ENCODE peak calls at places on chromosomes 5 and 9, in four cellular contexts. T, M, Q and J are unnamed samples.

GRCh38 chr9:1042466-1042865 is 7.7 kb upstream of the DMRT2 start:
- DNase-seq in M (no peak), Q (no peak), T (no peak), J (no peak)

GRCh38 chr5:96614110-96614691 is 48.0 kb upstream of the CAST start:
- DNase-seq in T (peak; percentile 96), M (peak; percentile 58), Q (peak; percentile 79), J (no peak)

GRCh38 chr9:35756275-35756742 is 2.2 kb upstream of the MSMP start:
- DNase-seq in Q (peak; percentile 58), T (no peak), M (peak; percentile 65), J (peak; percentile 64)

GRCh38 chr9:124532897-124533296 is 25.7 kb upstream of the NR5A1 start:
- DNase-seq in T (no peak), M (no peak), Q (no peak), J (no peak)

GRCh38 chr9:138022121-138022741 is 144.6 kb downstream of the CACNA1B start:
- DNase-seq in T (no peak), Q (peak; percentile 40), M (no peak), J (no peak)

GRCh38 chr5:81779935-81780266 is 29.0 kb upstream of the SSBP2 start:
- DNase-seq in T (no peak), Q (no peak), M (no peak), J (no peak)

GRCh38 chr9:9949368-9949767 is 663.4 kb downstream of the PTPRD start:
- DNase-seq in T (no peak), Q (no peak), M (no peak), J (no peak)

GRCh38 chr5:157546456-157547100 is 29.0 kb downstream of the ADAM19 start:
- DNase-seq in Q (no peak), T (peak; percentile 65), M (peak; percentile 73), J (no peak)

GRCh38 chr9:125260564-125260963 is 1.1 kb upstream of the GAPVD1 start:
- DNase-seq in T (peak; percentile 54), Q (no peak), M (no peak), J (no peak)

GRCh38 chr5:150960791-150961396 is 56.1 kb upstream of the ZNF300 start:
- DNase-seq in M (no peak), Q (peak; percentile 19), T (no peak), J (no peak)

GRCh38 chr9:109751253-109751652 is 28.7 kb upstream of the PALM2AKAP2 start:
- DNase-seq in Q (no peak), M (no peak), T (peak; percentile 82), J (no peak)

GRCh38 chr5:174996941-174997340 is 272.6 kb downstream of the MSX2 start:
- DNase-seq in M (no peak), T (no peak), Q (no peak), J (no peak)

GRCh38 chr9:35681341-35682002 is 7.7 kb downstream of the CA9 start:
- DNase-seq in Q (no peak), T (peak; percentile 51), M (no peak), J (no peak)

GRCh38 chr5:74179183-74179582 is 461.3 kb downstream of the ENC1 start:
- DNase-seq in Q (no peak), T (peak; percentile 97), M (no peak), J (no peak)

GRCh38 chr9:68540712-68541535 is at the start of gene TMEM252:
- DNase-seq in T (no peak), M (no peak), Q (no peak), J (no peak)

DNA sequence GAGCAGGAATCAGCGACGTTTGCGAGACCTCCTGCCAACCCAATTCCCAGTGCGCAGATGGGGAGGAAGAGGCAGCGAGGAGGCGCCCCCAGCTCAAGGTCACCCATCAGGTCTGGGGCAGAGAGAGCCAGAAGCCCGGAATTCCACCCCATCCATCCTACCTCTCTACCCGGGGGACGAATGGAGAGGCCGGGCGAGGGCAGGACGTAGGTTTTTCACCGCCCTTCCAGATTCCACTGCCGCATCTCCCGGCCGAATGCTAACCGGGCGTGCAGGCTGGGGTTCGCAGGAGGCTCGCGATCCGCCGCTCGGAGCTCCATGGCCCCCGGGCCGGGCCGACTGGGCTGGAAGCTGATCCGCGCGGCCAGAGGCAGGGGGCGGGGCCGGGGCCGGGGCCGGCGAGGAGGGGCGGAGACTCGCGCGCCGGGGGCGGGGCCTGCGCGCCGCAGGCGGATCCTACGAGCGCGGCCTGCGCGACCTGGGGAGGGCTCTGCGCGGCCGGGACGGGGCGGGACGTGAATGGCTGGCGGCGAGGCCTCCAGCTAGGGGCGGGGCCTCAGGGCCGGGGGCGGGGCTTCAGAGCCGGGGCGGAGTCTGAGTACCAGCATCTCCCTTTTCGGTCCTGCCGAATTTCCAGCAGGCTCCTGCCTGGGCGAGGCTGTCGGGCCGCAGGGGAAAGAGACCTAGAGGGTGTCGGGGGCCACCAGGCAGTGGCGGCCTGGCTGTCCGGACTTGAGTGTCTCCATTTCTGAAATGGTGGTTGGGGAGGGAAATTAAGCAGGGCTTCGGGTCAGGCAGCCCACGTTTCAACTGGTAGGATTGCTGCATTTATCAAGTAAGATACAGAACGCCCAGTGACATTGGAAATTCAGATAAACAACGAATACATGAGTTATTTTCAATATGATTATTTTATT is at the start of gene ST6GALNAC4:
- DNase-seq in T (peak; percentile 88), M (peak; percentile 95), Q (no peak), J (peak; percentile 97)
- TF ChIP-seq POLR2A in T (peak; percentile 41), M (no peak), Q (peak; percentile 22), J (peak; percentile 64)

DNA sequence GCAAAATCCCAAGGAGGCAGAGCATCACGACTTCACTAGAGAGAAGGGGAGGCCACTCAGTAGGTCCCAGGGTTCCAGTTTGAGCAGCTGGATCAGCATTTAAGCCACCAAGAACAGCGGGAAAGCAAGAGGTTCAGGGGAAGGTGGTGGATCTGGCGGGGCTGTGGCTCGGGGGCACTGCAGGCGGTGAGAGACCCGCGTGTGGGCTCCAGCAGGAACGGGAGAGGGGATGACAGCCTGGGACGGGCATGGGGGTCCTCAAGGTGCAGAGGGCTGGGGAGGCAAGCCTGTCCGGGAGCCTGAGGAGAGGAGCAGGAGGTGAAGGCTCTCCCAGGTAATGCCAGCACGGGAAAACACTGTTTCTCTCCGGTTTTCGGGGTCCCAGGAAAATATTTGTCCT is 123.6 kb downstream of the IRX2 start:
- DNase-seq in M (no peak), Q (no peak), T (no peak), J (no peak)
- H3K4me1 ChIP-seq in M (no peaks in the 10 kb centered on the region), Q (no peaks in the 10 kb centered on the region), T (no peaks in the 10 kb centered on the region), J (no peaks in the 10 kb centered on the region)

DNA sequence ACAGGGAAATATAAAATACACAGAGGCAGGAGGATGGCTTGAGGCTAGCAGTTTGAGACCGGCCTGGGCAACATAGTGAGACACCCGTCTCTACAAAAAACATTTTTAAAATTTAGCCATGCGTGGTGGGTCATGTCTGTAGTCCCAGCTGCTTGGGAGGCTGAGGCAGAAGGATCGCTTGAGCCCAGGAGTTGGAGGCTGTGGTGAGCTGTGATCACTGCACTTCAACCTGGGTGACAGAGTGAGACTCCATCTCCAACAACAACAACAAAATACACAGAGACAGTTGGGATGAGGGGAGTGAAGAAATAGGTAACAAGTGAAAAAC is 55.1 kb downstream of the SUSD1 start:
- DNase-seq in T (no peak), M (no peak), Q (no peak), J (no peak)
- H3K4me3 ChIP-seq in T (no peak overlapping the region), M (no peak overlapping the region), Q (no peak overlapping the region), J (no peak overlapping the region)

GRCh38 chr9:129886226-129887174 is 51.2 kb downstream of the USP20 start:
- DNase-seq in T (no peak), M (no peak), Q (no peak), J (no peak)

GRCh38 chr9:129888809-129889460 is 53.7 kb downstream of the USP20 start:
- DNase-seq in Q (no peak), M (no peak), T (no peak), J (no peak)

GRCh38 chr9:129889461-129889935 is 54.2 kb downstream of the USP20 start:
- DNase-seq in M (no peak), T (no peak), Q (no peak), J (no peak)

GRCh38 chr9:129887210-129888084 is 52.2 kb downstream of the USP20 start:
- DNase-seq in M (no peak), T (peak; percentile 81), Q (no peak), J (no peak)

GRCh38 chr9:129888085-129888808 is 53.0 kb downstream of the USP20 start:
- DNase-seq in Q (no peak), M (peak; percentile 61), T (no peak), J (no peak)
- TF ChIP-seq POLR2A in Q (no peak), M (no peak), T (no peak), J (no peak)